ENCODE peak calls at places on chromosomes 4 and X, in nine cellular contexts. T is posterior cingulate gyrus, V is epithelial cell of esophagus, E is GM23248, F is ELR, B is astrocyte of the spinal cord, A is GM19239, C is left cardiac atrium, G is lower leg skin. K is an unnamed sample.

GRCh38 chr4:22515145-22515887 is 550 bp downstream of the ADGRA3 start:
- DNase-seq in T (peak), V (peak), E (peak), F (peak), B (peak), A (no peak), C (peak), G (peak), K (peak)

GRCh38 chr4:170088686-170089085 is 1.1 kb downstream of the AADAT start:
- DNase-seq in T (no peak), V (no peak), E (no peak), F (peak), B (no peak), A (no peak), C (no peak), G (no peak), K (no peak)

GRCh38 chr4:54097152-54097551 is 2.8 kb upstream of the GSX2 start:
- DNase-seq in T (no peak), V (no peak), E (no peak), F (no peak), B (no peak), A (no peak), C (no peak), G (no peak), K (no peak)

GRCh38 chr4:109005523-109005922 is 242.7 kb upstream of the ETNPPL start:
- DNase-seq in T (no peak), V (peak), E (peak), F (peak), B (peak), A (no peak), C (no peak), G (no peak), K (no peak)

GRCh38 chr4:93029774-93030173 is 726.0 kb downstream of the GRID2 start:
- DNase-seq in T (no peak), V (no peak), E (no peak), F (no peak), B (no peak), A (no peak), C (no peak), G (no peak), K (no peak)

GRCh38 chr4:175772170-175772685 is 39.8 kb downstream of the GPM6A start:
- DNase-seq in T (no peak), V (no peak), E (no peak), F (no peak), B (no peak), A (no peak), C (no peak), G (no peak), K (no peak)

GRCh38 chr4:161555689-161556660 is 607.8 kb downstream of the FSTL5 start:
- DNase-seq in T (no peak), V (peak), E (peak), F (peak), B (peak), A (no peak), C (no peak), G (no peak), K (no peak)

GRCh38 chr4:94826206-94826605 is 68.5 kb downstream of the BMPR1B start:
- DNase-seq in T (no peak), V (peak), E (no peak), F (no peak), B (no peak), A (no peak), C (no peak), G (no peak), K (no peak)

GRCh38 chrX:24965400-24965799 is 50.4 kb downstream of the ARX start:
- DNase-seq in T (no peak), V (no peak), E (no peak), F (no peak), B (no peak), A (no peak), C (no peak), G (no peak), K (no peak)

GRCh38 chr4:3709846-3710441 is 56.2 kb upstream of the ADRA2C start:
- DNase-seq in T (no peak), V (no peak), E (no peak), F (no peak), B (no peak), A (no peak), C (no peak), G (no peak), K (no peak)

GRCh38 chrX:69493193-69493592 is 10.9 kb upstream of the NALF2 start:
- DNase-seq in T (no peak), V (peak), E (peak), F (no peak), B (no peak), A (no peak), C (no peak), G (no peak), K (no peak)

GRCh38 chr4:52160859-52161258 is 109.8 kb downstream of the SPATA18 start:
- DNase-seq in T (no peak), V (no peak), E (no peak), F (no peak), B (no peak), A (no peak), C (no peak), G (no peak), K (no peak)

GRCh38 chrX:102745513-102746133 is 25.1 kb downstream of the GPRASP3 start:
- DNase-seq in T (no peak), V (no peak), E (peak), F (peak), B (peak), A (no peak), C (peak), G (no peak), K (peak)

GRCh38 chrX:154717824-154718223 is 33.1 kb downstream of the GAB3 start:
- DNase-seq in T (no peak), V (no peak), E (no peak), F (peak), B (peak), A (no peak), C (no peak), G (no peak), K (no peak)

GRCh38 chr4:6272863-6273660 is 3.4 kb downstream of the WFS1 start:
- DNase-seq in T (no peak), V (peak), E (peak), F (peak), B (peak), A (no peak), C (no peak), G (no peak), K (no peak)

GRCh38 chrX:8730812-8731578 is 942 bp downstream of the ANOS1 start:
- DNase-seq in T (no peak), V (peak), E (no peak), F (peak), B (no peak), A (no peak), C (no peak), G (no peak), K (no peak)

GRCh38 chr4:780730-781492 is 45.0 kb downstream of the CPLX1 start:
- DNase-seq in T (no peak), V (no peak), E (peak), F (peak), B (no peak), A (no peak), C (no peak), G (peak), K (no peak)

GRCh38 chrX:133999013-133999705 is 13.8 kb upstream of the GPC3 start:
- DNase-seq in T (no peak), V (no peak), E (no peak), F (no peak), B (no peak), A (no peak), C (no peak), G (no peak), K (no peak)

GRCh38 chrX:110146521-110146920 is 143.6 kb downstream of the TMEM164 start:
- DNase-seq in T (peak), V (peak), E (peak), F (peak), B (peak), A (peak), C (no peak), G (no peak), K (no peak)

GRCh38 chrX:2498781-2499302 is 1.9 kb downstream of the DHRSX start:
- DNase-seq in T (no peak), V (peak), E (peak), F (no peak), B (peak), A (no peak), C (no peak), G (peak), K (no peak)

GRCh38 chrX:45400380-45400779 is 199.7 kb upstream of the DIPK2B start:
- DNase-seq in T (no peak), V (no peak), E (peak), F (no peak), B (peak), A (no peak), C (no peak), G (no peak), K (no peak)

GRCh38 chr4:188396037-188396436 is 256.8 kb downstream of the TRIML1 start:
- DNase-seq in T (no peak), V (no peak), E (no peak), F (no peak), B (no peak), A (no peak), C (no peak), G (no peak), K (no peak)

GRCh38 chr4:90183254-90183653 is 56.1 kb downstream of the CCSER1 start:
- DNase-seq in T (no peak), V (no peak), E (no peak), F (no peak), B (no peak), A (no peak), C (no peak), G (no peak), K (no peak)

GRCh38 chr4:141899541-141899940 is 263.2 kb downstream of the IL15 start:
- DNase-seq in T (no peak), V (no peak), E (peak), F (no peak), B (no peak), A (no peak), C (no peak), G (no peak), K (no peak)

K was measured in CD4-positive, alpha-beta T cell.